ENCODE peak calls at places on chromosomes 16 and 17, in nine cellular contexts. One of them, this sample, is unnamed.

GRCh38 chr17:43766413-43767052 is 7.9 kb upstream of the SOST start:
- DNase-seq in WTC11: peak
- DNase-seq in activated B cell treated with CpG ODN at 0.5 μM for 24 hours: no peak
- DNase-seq in fibroblast of mammary gland: peak
- DNase-seq in choroid plexus epithelial cell: peak
- DNase-seq in ascending aorta: peak
- DNase-seq in heart right ventricle: peak
- DNase-seq in endothelial cell of umbilical vein: peak
- DNase-seq in OCI-LY7: peak
- DNase-seq in this sample: peak

GRCh38 chr17:885971-886571 is 93.5 kb downstream of the NXN start:
- DNase-seq in WTC11: no peak
- DNase-seq in activated B cell treated with CpG ODN at 0.5 μM for 24 hours: no peak
- DNase-seq in fibroblast of mammary gland: peak
- DNase-seq in choroid plexus epithelial cell: no peak
- DNase-seq in ascending aorta: peak
- DNase-seq in heart right ventricle: peak
- DNase-seq in endothelial cell of umbilical vein: no peak
- DNase-seq in OCI-LY7: no peak
- DNase-seq in this sample: no peak

GRCh38 chr16:12147681-12148479 is 171.3 kb downstream of the SNX29 start:
- DNase-seq in WTC11: peak
- DNase-seq in activated B cell treated with CpG ODN at 0.5 μM for 24 hours: no peak
- DNase-seq in fibroblast of mammary gland: no peak
- DNase-seq in choroid plexus epithelial cell: no peak
- DNase-seq in ascending aorta: no peak
- DNase-seq in heart right ventricle: no peak
- DNase-seq in endothelial cell of umbilical vein: no peak
- DNase-seq in OCI-LY7: peak
- DNase-seq in this sample: no peak

GRCh38 chr17:74524751-74525725 is 6.2 kb downstream of the CD300LB start:
- DNase-seq in WTC11: no peak
- DNase-seq in activated B cell treated with CpG ODN at 0.5 μM for 24 hours: no peak
- DNase-seq in fibroblast of mammary gland: no peak
- DNase-seq in choroid plexus epithelial cell: no peak
- DNase-seq in ascending aorta: peak
- DNase-seq in heart right ventricle: no peak
- DNase-seq in endothelial cell of umbilical vein: no peak
- DNase-seq in OCI-LY7: no peak
- DNase-seq in this sample: no peak

GRCh38 chr16:4525069-4525468 is 13.5 kb downstream of the CDIP1 start:
- DNase-seq in WTC11: no peak
- DNase-seq in activated B cell treated with CpG ODN at 0.5 μM for 24 hours: no peak
- DNase-seq in fibroblast of mammary gland: no peak
- DNase-seq in choroid plexus epithelial cell: no peak
- DNase-seq in ascending aorta: no peak
- DNase-seq in heart right ventricle: no peak
- DNase-seq in endothelial cell of umbilical vein: no peak
- DNase-seq in OCI-LY7: no peak
- DNase-seq in this sample: no peak

GRCh38 chr17:61970030-61970429 is 42.2 kb upstream of the INTS2 start:
- DNase-seq in WTC11: no peak
- DNase-seq in activated B cell treated with CpG ODN at 0.5 μM for 24 hours: no peak
- DNase-seq in fibroblast of mammary gland: no peak
- DNase-seq in choroid plexus epithelial cell: no peak
- DNase-seq in ascending aorta: no peak
- DNase-seq in heart right ventricle: no peak
- DNase-seq in endothelial cell of umbilical vein: no peak
- DNase-seq in OCI-LY7: no peak
- DNase-seq in this sample: no peak

GRCh38 chr17:50211249-50212120 is 10.1 kb upstream of the COL1A1 start:
- DNase-seq in WTC11: no peak
- DNase-seq in activated B cell treated with CpG ODN at 0.5 μM for 24 hours: no peak
- DNase-seq in fibroblast of mammary gland: peak
- DNase-seq in choroid plexus epithelial cell: no peak
- DNase-seq in ascending aorta: peak
- DNase-seq in heart right ventricle: no peak
- DNase-seq in endothelial cell of umbilical vein: no peak
- DNase-seq in OCI-LY7: no peak
- DNase-seq in this sample: no peak

GRCh38 chr16:50193594-50193993 is 40.5 kb downstream of the TENT4B start:
- DNase-seq in WTC11: no peak
- DNase-seq in activated B cell treated with CpG ODN at 0.5 μM for 24 hours: no peak
- DNase-seq in fibroblast of mammary gland: no peak
- DNase-seq in choroid plexus epithelial cell: no peak
- DNase-seq in ascending aorta: no peak
- DNase-seq in heart right ventricle: no peak
- DNase-seq in endothelial cell of umbilical vein: no peak
- DNase-seq in OCI-LY7: no peak
- DNase-seq in this sample: no peak

GRCh38 chr16:89925596-89926079 is 2.5 kb downstream of the TUBB3 start:
- DNase-seq in WTC11: peak
- DNase-seq in activated B cell treated with CpG ODN at 0.5 μM for 24 hours: no peak
- DNase-seq in fibroblast of mammary gland: peak
- DNase-seq in choroid plexus epithelial cell: peak
- DNase-seq in ascending aorta: no peak
- DNase-seq in heart right ventricle: no peak
- DNase-seq in endothelial cell of umbilical vein: no peak
- DNase-seq in OCI-LY7: no peak
- DNase-seq in this sample: no peak

GRCh38 chr16:81551141-81551808 is 106.7 kb downstream of the CMIP start:
- DNase-seq in WTC11: no peak
- DNase-seq in activated B cell treated with CpG ODN at 0.5 μM for 24 hours: no peak
- DNase-seq in fibroblast of mammary gland: peak
- DNase-seq in choroid plexus epithelial cell: peak
- DNase-seq in ascending aorta: no peak
- DNase-seq in heart right ventricle: no peak
- DNase-seq in endothelial cell of umbilical vein: peak
- DNase-seq in OCI-LY7: no peak
- DNase-seq in this sample: no peak

GRCh38 chr16:57144027-57144426 is 41.8 kb downstream of the PSME3IP1 start:
- DNase-seq in WTC11: no peak
- DNase-seq in activated B cell treated with CpG ODN at 0.5 μM for 24 hours: no peak
- DNase-seq in fibroblast of mammary gland: no peak
- DNase-seq in choroid plexus epithelial cell: no peak
- DNase-seq in ascending aorta: no peak
- DNase-seq in heart right ventricle: no peak
- DNase-seq in endothelial cell of umbilical vein: no peak
- DNase-seq in OCI-LY7: no peak
- DNase-seq in this sample: no peak

GRCh38 chr16:2530629-2531318 is 434 bp downstream of the CEMP1 start:
- DNase-seq in WTC11: no peak
- DNase-seq in activated B cell treated with CpG ODN at 0.5 μM for 24 hours: no peak
- DNase-seq in fibroblast of mammary gland: no peak
- DNase-seq in choroid plexus epithelial cell: no peak
- DNase-seq in ascending aorta: no peak
- DNase-seq in heart right ventricle: no peak
- DNase-seq in endothelial cell of umbilical vein: no peak
- DNase-seq in OCI-LY7: no peak
- DNase-seq in this sample: no peak

GRCh38 chr17:76726231-76726765 is at the start of gene JMJD6:
- DNase-seq in WTC11: peak
- DNase-seq in activated B cell treated with CpG ODN at 0.5 μM for 24 hours: peak
- DNase-seq in fibroblast of mammary gland: peak
- DNase-seq in choroid plexus epithelial cell: peak
- DNase-seq in ascending aorta: peak
- DNase-seq in heart right ventricle: peak
- DNase-seq in endothelial cell of umbilical vein: peak
- DNase-seq in OCI-LY7: peak
- DNase-seq in this sample: peak

GRCh38 chr16:54265558-54266213 is 20.9 kb downstream of the IRX3 start:
- DNase-seq in WTC11: no peak
- DNase-seq in activated B cell treated with CpG ODN at 0.5 μM for 24 hours: no peak
- DNase-seq in fibroblast of mammary gland: peak
- DNase-seq in choroid plexus epithelial cell: no peak
- DNase-seq in ascending aorta: peak
- DNase-seq in heart right ventricle: no peak
- DNase-seq in endothelial cell of umbilical vein: no peak
- DNase-seq in OCI-LY7: no peak
- DNase-seq in this sample: no peak

GRCh38 chr16:68421076-68421475 is 27.2 kb downstream of the SMPD3 start:
- DNase-seq in WTC11: no peak
- DNase-seq in activated B cell treated with CpG ODN at 0.5 μM for 24 hours: no peak
- DNase-seq in fibroblast of mammary gland: no peak
- DNase-seq in choroid plexus epithelial cell: no peak
- DNase-seq in ascending aorta: no peak
- DNase-seq in heart right ventricle: no peak
- DNase-seq in endothelial cell of umbilical vein: no peak
- DNase-seq in OCI-LY7: no peak
- DNase-seq in this sample: no peak

GRCh38 chr17:71494456-71494855 is 626.4 kb upstream of the SOX9 start:
- DNase-seq in WTC11: no peak
- DNase-seq in activated B cell treated with CpG ODN at 0.5 μM for 24 hours: no peak
- DNase-seq in fibroblast of mammary gland: no peak
- DNase-seq in choroid plexus epithelial cell: peak
- DNase-seq in ascending aorta: no peak
- DNase-seq in heart right ventricle: no peak
- DNase-seq in endothelial cell of umbilical vein: no peak
- DNase-seq in OCI-LY7: no peak
- DNase-seq in this sample: no peak

GRCh38 chr16:14510939-14511797 is 118.9 kb downstream of the PARN start:
- DNase-seq in WTC11: no peak
- DNase-seq in activated B cell treated with CpG ODN at 0.5 μM for 24 hours: no peak
- DNase-seq in fibroblast of mammary gland: peak
- DNase-seq in choroid plexus epithelial cell: peak
- DNase-seq in ascending aorta: no peak
- DNase-seq in heart right ventricle: no peak
- DNase-seq in endothelial cell of umbilical vein: no peak
- DNase-seq in OCI-LY7: no peak
- DNase-seq in this sample: no peak

GRCh38 chr17:12386240-12386639 is 279.4 kb upstream of the MYOCD start:
- DNase-seq in WTC11: no peak
- DNase-seq in activated B cell treated with CpG ODN at 0.5 μM for 24 hours: no peak
- DNase-seq in fibroblast of mammary gland: peak
- DNase-seq in choroid plexus epithelial cell: peak
- DNase-seq in ascending aorta: no peak
- DNase-seq in heart right ventricle: no peak
- DNase-seq in endothelial cell of umbilical vein: no peak
- DNase-seq in OCI-LY7: no peak
- DNase-seq in this sample: no peak

GRCh38 chr16:51151951-51152663 is 1.0 kb upstream of the SALL1 start:
- DNase-seq in WTC11: peak
- DNase-seq in activated B cell treated with CpG ODN at 0.5 μM for 24 hours: no peak
- DNase-seq in fibroblast of mammary gland: peak
- DNase-seq in choroid plexus epithelial cell: peak
- DNase-seq in ascending aorta: no peak
- DNase-seq in heart right ventricle: peak
- DNase-seq in endothelial cell of umbilical vein: no peak
- DNase-seq in OCI-LY7: no peak
- DNase-seq in this sample: peak

GRCh38 chr16:56347166-56347565 is 78.2 kb downstream of the AMFR start:
- DNase-seq in WTC11: no peak
- DNase-seq in activated B cell treated with CpG ODN at 0.5 μM for 24 hours: no peak
- DNase-seq in fibroblast of mammary gland: no peak
- DNase-seq in choroid plexus epithelial cell: no peak
- DNase-seq in ascending aorta: no peak
- DNase-seq in heart right ventricle: no peak
- DNase-seq in endothelial cell of umbilical vein: no peak
- DNase-seq in OCI-LY7: no peak
- DNase-seq in this sample: no peak

GRCh38 chr17:33889079-33889478 is 366.0 kb upstream of the CCL2 start:
- DNase-seq in WTC11: no peak
- DNase-seq in activated B cell treated with CpG ODN at 0.5 μM for 24 hours: no peak
- DNase-seq in fibroblast of mammary gland: no peak
- DNase-seq in choroid plexus epithelial cell: no peak
- DNase-seq in ascending aorta: no peak
- DNase-seq in heart right ventricle: no peak
- DNase-seq in endothelial cell of umbilical vein: no peak
- DNase-seq in OCI-LY7: no peak
- DNase-seq in this sample: no peak

GRCh38 chr17:80284631-80285030 is 24.0 kb downstream of the RNF213 start:
- DNase-seq in WTC11: peak
- DNase-seq in activated B cell treated with CpG ODN at 0.5 μM for 24 hours: no peak
- DNase-seq in fibroblast of mammary gland: no peak
- DNase-seq in choroid plexus epithelial cell: no peak
- DNase-seq in ascending aorta: no peak
- DNase-seq in heart right ventricle: no peak
- DNase-seq in endothelial cell of umbilical vein: no peak
- DNase-seq in OCI-LY7: no peak
- DNase-seq in this sample: no peak
- TF ChIP-seq CTCF in WTC11: no peak
- TF ChIP-seq CTCF in activated B cell treated with CpG ODN at 0.5 μM for 24 hours: no peak
- TF ChIP-seq CTCF in fibroblast of mammary gland: peak
- TF ChIP-seq CTCF in choroid plexus epithelial cell: peak
- TF ChIP-seq CTCF in ascending aorta: no peak
- TF ChIP-seq CTCF in heart right ventricle: no peak
- TF ChIP-seq CTCF in endothelial cell of umbilical vein: no peak
- TF ChIP-seq CTCF in OCI-LY7: peak
- TF ChIP-seq CTCF in this sample: no peak

GRCh38 chr16:85361441-85362118 is 249.3 kb upstream of the CIBAR2 start:
- DNase-seq in WTC11: no peak
- DNase-seq in activated B cell treated with CpG ODN at 0.5 μM for 24 hours: no peak
- DNase-seq in fibroblast of mammary gland: no peak
- DNase-seq in choroid plexus epithelial cell: peak
- DNase-seq in ascending aorta: no peak
- DNase-seq in heart right ventricle: peak
- DNase-seq in endothelial cell of umbilical vein: no peak
- DNase-seq in OCI-LY7: no peak
- DNase-seq in this sample: no peak
- TF ChIP-seq CTCF in WTC11: no peak
- TF ChIP-seq CTCF in activated B cell treated with CpG ODN at 0.5 μM for 24 hours: no peak
- TF ChIP-seq CTCF in fibroblast of mammary gland: no peak
- TF ChIP-seq CTCF in choroid plexus epithelial cell: no peak
- TF ChIP-seq CTCF in ascending aorta: no peak
- TF ChIP-seq CTCF in heart right ventricle: no peak
- TF ChIP-seq CTCF in endothelial cell of umbilical vein: no peak
- TF ChIP-seq CTCF in OCI-LY7: no peak
- TF ChIP-seq CTCF in this sample: no peak

GRCh38 chr16:70759666-70760065 is 41.3 kb downstream of the VAC14 start:
- DNase-seq in WTC11: no peak
- DNase-seq in activated B cell treated with CpG ODN at 0.5 μM for 24 hours: no peak
- DNase-seq in fibroblast of mammary gland: no peak
- DNase-seq in choroid plexus epithelial cell: peak
- DNase-seq in ascending aorta: no peak
- DNase-seq in heart right ventricle: no peak
- DNase-seq in endothelial cell of umbilical vein: no peak
- DNase-seq in OCI-LY7: no peak
- DNase-seq in this sample: no peak
- TF ChIP-seq CTCF in WTC11: no peak
- TF ChIP-seq CTCF in activated B cell treated with CpG ODN at 0.5 μM for 24 hours: no peak
- TF ChIP-seq CTCF in fibroblast of mammary gland: no peak
- TF ChIP-seq CTCF in choroid plexus epithelial cell: peak
- TF ChIP-seq CTCF in ascending aorta: no peak
- TF ChIP-seq CTCF in heart right ventricle: no peak
- TF ChIP-seq CTCF in endothelial cell of umbilical vein: no peak
- TF ChIP-seq CTCF in OCI-LY7: no peak
- TF ChIP-seq CTCF in this sample: no peak

GRCh38 chr16:58393138-58393504 is 850 bp downstream of the GINS3 start:
- DNase-seq in WTC11: no peak
- DNase-seq in activated B cell treated with CpG ODN at 0.5 μM for 24 hours: no peak
- DNase-seq in fibroblast of mammary gland: peak
- DNase-seq in choroid plexus epithelial cell: peak
- DNase-seq in ascending aorta: no peak
- DNase-seq in heart right ventricle: no peak
- DNase-seq in endothelial cell of umbilical vein: no peak
- DNase-seq in OCI-LY7: peak
- DNase-seq in this sample: no peak

GRCh38 chr16:58389724-58390123 is 2.5 kb upstream of the GINS3 start:
- DNase-seq in WTC11: no peak
- DNase-seq in activated B cell treated with CpG ODN at 0.5 μM for 24 hours: no peak
- DNase-seq in fibroblast of mammary gland: no peak
- DNase-seq in choroid plexus epithelial cell: no peak
- DNase-seq in ascending aorta: no peak
- DNase-seq in heart right ventricle: no peak
- DNase-seq in endothelial cell of umbilical vein: no peak
- DNase-seq in OCI-LY7: no peak
- DNase-seq in this sample: no peak

GRCh38 chr16:58392215-58393137 is at the start of gene GINS3:
- DNase-seq in WTC11: peak
- DNase-seq in activated B cell treated with CpG ODN at 0.5 μM for 24 hours: peak
- DNase-seq in fibroblast of mammary gland: peak
- DNase-seq in choroid plexus epithelial cell: peak
- DNase-seq in ascending aorta: peak
- DNase-seq in heart right ventricle: peak
- DNase-seq in endothelial cell of umbilical vein: peak
- DNase-seq in OCI-LY7: peak
- DNase-seq in this sample: peak
- TF ChIP-seq CTCF in WTC11: no peak
- TF ChIP-seq CTCF in activated B cell treated with CpG ODN at 0.5 μM for 24 hours: no peak
- TF ChIP-seq CTCF in fibroblast of mammary gland: no peak
- TF ChIP-seq CTCF in choroid plexus epithelial cell: no peak
- TF ChIP-seq CTCF in ascending aorta: no peak
- TF ChIP-seq CTCF in heart right ventricle: no peak
- TF ChIP-seq CTCF in endothelial cell of umbilical vein: no peak
- TF ChIP-seq CTCF in OCI-LY7: no peak
- TF ChIP-seq CTCF in this sample: no peak